ENCODE peak calls at places on chromosomes 3 and 15, in eight cellular contexts. H, A, T, P, V, X, O and U are unnamed samples.

GRCh38 chr3:100932491-100932890 is 60.7 kb downstream of the ABI3BP start:
- DNase-seq in H (no peak), T (no peak), P (no peak), V (no peak), A (no peak), O (peak), X (no peak), U (no peak)

GRCh38 chr15:37931321-37931720 is 3.1 kb upstream of the TMCO5A start:
- DNase-seq in V (no peak), T (no peak), O (peak), H (no peak), A (no peak), X (no peak), P (no peak), U (no peak)

GRCh38 chr3:45224824-45225464 is 1.1 kb downstream of the TMEM158 start:
- DNase-seq in P (peak), X (no peak), A (peak), H (peak), V (peak), O (peak), T (peak), U (peak)

GRCh38 chr3:37993811-37994638 is 3.4 kb downstream of the VILL start:
- DNase-seq in V (peak), A (peak), P (peak), O (peak), H (peak), X (no peak), T (peak), U (peak)

GRCh38 chr15:57427367-57427821 is 51.1 kb downstream of the CGNL1 start:
- DNase-seq in O (peak), A (no peak), V (no peak), X (no peak), T (no peak), H (no peak), P (no peak), U (no peak)

GRCh38 chr15:41104234-41104633 is 11.8 kb downstream of the INO80 start:
- DNase-seq in P (no peak), H (no peak), O (peak), X (peak), V (no peak), T (no peak), A (no peak), U (no peak)

GRCh38 chr3:161316006-161316689 is 55.2 kb downstream of the SPTSSB start:
- DNase-seq in O (peak), X (no peak), V (no peak), A (no peak), P (no peak), H (no peak), T (no peak), U (no peak)

GRCh38 chr3:149449100-149449654 is 25.3 kb upstream of the TM4SF4 start:
- DNase-seq in O (no peak), H (no peak), T (no peak), A (no peak), X (no peak), P (no peak), V (no peak), U (no peak)

GRCh38 chr3:187259171-187259570 is 32.4 kb downstream of the MASP1 start:
- DNase-seq in T (no peak), X (no peak), O (no peak), H (no peak), V (no peak), P (no peak), A (no peak), U (no peak)

GRCh38 chr3:129536374-129536667 is 6.7 kb upstream of the H1-8 start:
- DNase-seq in P (no peak), O (no peak), H (no peak), T (no peak), X (no peak), V (no peak), A (no peak), U (no peak)

GRCh38 chr3:73070675-73071575 is 9.5 kb downstream of the EBLN2 start:
- DNase-seq in X (peak), A (no peak), H (no peak), P (no peak), O (peak), T (no peak), V (no peak), U (no peak)

GRCh38 chr15:43748376-43748775 is 2.1 kb downstream of the PDIA3 start:
- DNase-seq in X (no peak), O (peak), A (no peak), V (no peak), T (no peak), P (no peak), H (no peak), U (no peak)

GRCh38 chr3:30186741-30187219 is 419.6 kb upstream of the TGFBR2 start:
- DNase-seq in T (no peak), V (no peak), X (no peak), H (no peak), A (no peak), P (no peak), O (no peak), U (no peak)

GRCh38 chr3:187678869-187679268 is 8.7 kb upstream of the SST start:
- DNase-seq in P (no peak), O (peak), H (peak), T (peak), X (no peak), A (peak), V (peak), U (peak)

GRCh38 chr3:53009826-53010539 is 35.9 kb downstream of the SFMBT1 start:
- DNase-seq in X (no peak), T (no peak), H (no peak), A (no peak), V (no peak), O (no peak), P (no peak), U (no peak)

GRCh38 chr3:27521179-27521871 is 37.1 kb upstream of the SLC4A7 start:
- DNase-seq in H (no peak), T (no peak), O (peak), P (no peak), X (peak), A (no peak), V (no peak), U (no peak)

GRCh38 chr3:110420158-110420641 is 651.4 kb upstream of the NECTIN3 start:
- DNase-seq in H (no peak), X (peak), P (no peak), V (no peak), O (peak), T (no peak), A (no peak), U (no peak)

GRCh38 chr3:82053236-82053635 is 291.8 kb upstream of the GBE1 start:
- DNase-seq in T (no peak), A (no peak), X (no peak), O (no peak), H (no peak), V (no peak), P (no peak), U (no peak)

GRCh38 chr3:188348445-188349244 is 194.7 kb downstream of the LPP start:
- DNase-seq in V (peak), A (no peak), P (no peak), X (peak), O (peak), H (no peak), T (peak), U (no peak)

GRCh38 chr3:152061296-152061695 is 187.9 kb downstream of the SUCNR1 start:
- DNase-seq in O (no peak), X (no peak), P (no peak), T (no peak), V (no peak), H (no peak), A (no peak), U (no peak)

GRCh38 chr3:11591006-11591360 is 52.7 kb downstream of the VGLL4 start:
- DNase-seq in P (no peak), H (no peak), A (no peak), X (no peak), T (no peak), V (no peak), O (peak), U (no peak)

GRCh38 chr15:49809894-49810594 is 189.2 kb downstream of the DTWD1 start:
- DNase-seq in H (no peak), O (no peak), X (no peak), A (no peak), T (no peak), V (peak), P (no peak), U (no peak)

GRCh38 chr15:100393008-100393407 is 51.2 kb upstream of the ADAMTS17 start:
- DNase-seq in P (no peak), V (no peak), H (no peak), T (no peak), X (no peak), A (no peak), O (no peak), U (no peak)

GRCh38 chr3:50157821-50158556 is 2.9 kb downstream of the SEMA3F start:
- DNase-seq in X (no peak), H (no peak), T (no peak), P (no peak), O (peak), V (no peak), A (no peak), U (no peak)

GRCh38 chr3:158731938-158732855 is at the start of gene RARRES1:
- DNase-seq in O (peak), A (peak), H (peak), T (peak), X (no peak), P (peak), V (peak), U (no peak)

GRCh38 chr3:81920805-81921204 is 159.4 kb upstream of the GBE1 start:
- DNase-seq in H (no peak), O (no peak), X (no peak), A (no peak), P (no peak), V (no peak), T (no peak), U (no peak)

GRCh38 chr3:150770662-150771061 is 7.7 kb upstream of the SIAH2 start:
- DNase-seq in O (no peak), X (no peak), T (no peak), A (no peak), V (no peak), H (no peak), P (no peak), U (no peak)

GRCh38 chr3:157201648-157202278 is 41.8 kb upstream of the CCNL1 start:
- DNase-seq in O (peak), V (peak), P (no peak), T (no peak), H (no peak), A (no peak), X (no peak), U (peak)

GRCh38 chr3:54071596-54071995 is 50.8 kb upstream of the CACNA2D3 start:
- DNase-seq in P (no peak), O (no peak), A (no peak), T (no peak), V (no peak), X (no peak), H (no peak), U (no peak)

GRCh38 chr3:114928989-114929620 is 218.0 kb downstream of the ZBTB20 start:
- DNase-seq in O (peak), A (no peak), T (no peak), P (no peak), V (peak), X (no peak), H (no peak), U (no peak)

GRCh38 chr3:71243230-71243629 is 340.3 kb downstream of the FOXP1 start:
- DNase-seq in X (no peak), H (no peak), O (peak), A (no peak), V (no peak), T (no peak), P (no peak), U (no peak)

GRCh38 chr15:48603123-48603500 is 42.4 kb downstream of the FBN1 start:
- DNase-seq in A (no peak), P (no peak), X (no peak), T (no peak), H (no peak), V (no peak), O (peak), U (no peak)

GRCh38 chr3:57060089-57060829 is at the start of gene SPATA12:
- DNase-seq in V (no peak), H (no peak), O (peak), T (peak), X (peak), A (no peak), P (no peak), U (peak)

GRCh38 chr3:38016410-38016809 is 13.0 kb downstream of the PLCD1 start:
- DNase-seq in P (no peak), A (no peak), O (no peak), T (no peak), V (no peak), H (no peak), X (no peak), U (no peak)

GRCh38 chr3:119098620-119099222 is 47.2 kb upstream of the TEX55 start:
- DNase-seq in X (peak), T (no peak), P (no peak), V (peak), O (peak), H (peak), A (no peak), U (peak)

GRCh38 chr15:68614621-68615035 is 35.8 kb downstream of the CORO2B start:
- DNase-seq in A (no peak), O (no peak), V (peak), H (peak), X (no peak), P (no peak), T (peak), U (no peak)

GRCh38 chr3:177932750-177933660 is 603.2 kb upstream of the KCNMB2 start:
- DNase-seq in O (peak), H (no peak), A (no peak), T (no peak), P (no peak), V (no peak), X (no peak), U (no peak)

GRCh38 chr3:127192576-127193232 is at the start of gene PRR23E:
- DNase-seq in T (no peak), V (no peak), X (no peak), A (no peak), O (no peak), H (no peak), P (no peak), U (no peak)

GRCh38 chr3:29185706-29186105 is 95.2 kb upstream of the RBMS3 start:
- DNase-seq in V (no peak), H (no peak), A (no peak), T (no peak), P (no peak), X (no peak), O (no peak), U (no peak)